ENCODE peak calls at places on chromosomes 4 and X, in four cellular contexts. W, H, B and T are unnamed samples.

GRCh38 chr4:114151-114550 is 10.2 kb upstream of the ZNF718 start:
- DNase-seq in W (no peak), H (no peak), B (no peak), T (no peak)

GRCh38 chr4:19614171-19614570 is 637.5 kb upstream of the SLIT2 start:
- DNase-seq in W (no peak), H (no peak), B (no peak), T (no peak)

GRCh38 chrX:23557070-23557469 is 110.2 kb upstream of the PRDX4 start:
- DNase-seq in W (no peak), H (no peak), B (no peak), T (no peak)

GRCh38 chr4:37835806-37836205 is 9.3 kb downstream of the PGM2 start:
- DNase-seq in W (no peak), H (no peak), B (no peak), T (no peak)

GRCh38 chr4:6319530-6320150 is 50.0 kb downstream of the WFS1 start:
- DNase-seq in W (no peak), H (no peak), B (no peak), T (no peak)

GRCh38 chrX:117838581-117839331 is 277.9 kb downstream of the KLHL13 start:
- DNase-seq in W (no peak), H (no peak), B (no peak), T (no peak)

GRCh38 chr4:11404431-11404830 is 24.3 kb downstream of the HS3ST1 start:
- DNase-seq in W (no peak), H (no peak), B (no peak), T (no peak)

GRCh38 chrX:136870064-136870463 is 10.5 kb downstream of the RBMX start:
- DNase-seq in W (no peak), H (no peak), B (no peak), T (no peak)

GRCh38 chr4:116323606-116324005 is 761.8 kb downstream of the TRAM1L1 start:
- DNase-seq in W (no peak), H (no peak), B (no peak), T (no peak)

GRCh38 chr4:11565899-11566298 is 137.2 kb upstream of the HS3ST1 start:
- DNase-seq in W (no peak), H (no peak), B (no peak), T (no peak)

GRCh38 chr4:156615066-156615514 is 356.5 kb downstream of the PDGFC start:
- DNase-seq in W (no peak), H (no peak), B (no peak), T (no peak)

GRCh38 chrX:13064599-13065143 is 20.3 kb upstream of the FAM9C start:
- DNase-seq in W (no peak), H (no peak), B (no peak), T (no peak)

GRCh38 chr4:181517521-181517920 is 725.7 kb upstream of the TENM3 start:
- DNase-seq in W (no peak), H (no peak), B (no peak), T (no peak)

GRCh38 chr4:48557478-48557877 is 67.4 kb downstream of the ZAR1 start:
- DNase-seq in W (no peak), H (no peak), B (peak; percentile 45), T (no peak)

GRCh38 chrX:97026406-97026805 is 142.7 kb downstream of the RPA4 start:
- DNase-seq in W (no peak), H (no peak), B (no peak), T (no peak)

GRCh38 chrX:41265615-41266014 is 68.3 kb upstream of the DDX3X start:
- DNase-seq in W (peak; percentile 71), H (no peak), B (no peak), T (no peak)

GRCh38 chrX:63430026-63430425 is 78.9 kb upstream of the SPIN4 start:
- DNase-seq in W (no peak), H (no peak), B (no peak), T (no peak)

GRCh38 chr4:109418588-109418987 is 15.0 kb upstream of the SEC24B start:
- DNase-seq in W (no peak), H (no peak), B (no peak), T (no peak)

GRCh38 chr4:8534129-8534528 is 46.1 kb upstream of the GPR78 start:
- DNase-seq in W (no peak), H (peak; percentile 60), B (no peak), T (no peak)

GRCh38 chrX:139823806-139824205 is 109.0 kb downstream of the ATP11C start:
- DNase-seq in W (no peak), H (no peak), B (no peak), T (no peak)

GRCh38 chr4:29058519-29058918 is 1661.7 kb upstream of the PCDH7 start:
- DNase-seq in W (no peak), H (no peak), B (no peak), T (no peak)

GRCh38 chr4:7867701-7868429 is 71.8 kb downstream of the AFAP1 start:
- DNase-seq in W (no peak), H (no peak), B (no peak), T (no peak)

GRCh38 chr4:85488416-85488815 is 13.5 kb downstream of the ARHGAP24 start:
- DNase-seq in W (no peak), H (no peak), B (no peak), T (no peak)

GRCh38 chr4:108247511-108248088 is 78.9 kb upstream of the LEF1 start:
- DNase-seq in W (no peak), H (peak; percentile 52), B (no peak), T (no peak)

GRCh38 chr4:98143001-98143899 is at the start of gene STPG2:
- DNase-seq in W (peak; percentile 92), H (peak; percentile 95), B (peak; percentile 73), T (peak; percentile 95)

GRCh38 chr4:26088433-26088928 is 174.5 kb downstream of the SMIM20 start:
- DNase-seq in W (no peak), H (no peak), B (no peak), T (no peak)

GRCh38 chr4:101135371-101136010 is 211.8 kb downstream of the PPP3CA start:
- DNase-seq in W (no peak), H (no peak), B (no peak), T (no peak)

GRCh38 chr4:147837435-147837834 is 105.5 kb downstream of the ARHGAP10 start:
- DNase-seq in W (no peak), H (no peak), B (no peak), T (no peak)

GRCh38 chr4:14752341-14753046 is 249.8 kb upstream of the CPEB2 start:
- DNase-seq in W (no peak), H (no peak), B (no peak), T (no peak)

GRCh38 chr4:34193451-34194154 is 2050.7 kb downstream of the ARAP2 start:
- DNase-seq in W (no peak), H (no peak), B (no peak), T (no peak)

GRCh38 chr4:2255501-2256155 is 6.3 kb downstream of the MXD4 start:
- DNase-seq in W (peak; percentile 21), H (peak; percentile 67), B (no peak), T (peak; percentile 56)

GRCh38 chrX:110180928-110181310 is 137.0 kb downstream of the AMMECR1 start:
- DNase-seq in W (no peak), H (no peak), B (no peak), T (no peak)

GRCh38 chr4:30943356-30943755 is 223.2 kb downstream of the PCDH7 start:
- DNase-seq in W (no peak), H (no peak), B (no peak), T (no peak)

GRCh38 chr4:35525192-35525978 is 718.9 kb downstream of the ARAP2 start:
- DNase-seq in W (peak; percentile 29), H (no peak), B (no peak), T (no peak)

GRCh38 chr4:150972592-150972991 is 42.5 kb downstream of the LRBA start:
- DNase-seq in W (no peak), H (no peak), B (no peak), T (no peak)

GRCh38 chr4:99390060-99390459 is 37.5 kb upstream of the ADH1C start:
- DNase-seq in W (no peak), H (no peak), B (no peak), T (no peak)

GRCh38 chrX:131216828-131217227 is 72.3 kb downstream of the IGSF1 start:
- DNase-seq in W (no peak), H (no peak), B (no peak), T (no peak)

GRCh38 chrX:131213400-131213799 is 75.7 kb downstream of the IGSF1 start:
- DNase-seq in W (no peak), H (no peak), B (no peak), T (no peak)

GRCh38 chrX:131217878-131218486 is 71.1 kb downstream of the IGSF1 start:
- DNase-seq in W (no peak), H (no peak), B (no peak), T (no peak)
- TF ChIP-seq CTCF in W (no peak), H (no peak), B (no peak), T (no peak)

GRCh38 chr4:80126435-80126834 is 53.4 kb upstream of the ANTXR2 start:
- DNase-seq in W (no peak), H (no peak), B (no peak), T (no peak)
- H3K27ac ChIP-seq in W (peak overlapping the region; percentile 56), H (no peak overlapping the region), B (peak overlapping the region; percentile 90), T (no peak overlapping the region)

GRCh38 chr4:83556006-83556712 is 20.3 kb downstream of the GPAT3 start:
- DNase-seq in W (no peak), H (no peak), B (no peak), T (no peak)
- H3K4me1 ChIP-seq in W (no peaks in the 10 kb centered on the region), H (no peaks in the 10 kb centered on the region), B (peaks cover 20% of the 10 kb centered on the region), T (peaks cover 11% of the 10 kb centered on the region)

DNA sequence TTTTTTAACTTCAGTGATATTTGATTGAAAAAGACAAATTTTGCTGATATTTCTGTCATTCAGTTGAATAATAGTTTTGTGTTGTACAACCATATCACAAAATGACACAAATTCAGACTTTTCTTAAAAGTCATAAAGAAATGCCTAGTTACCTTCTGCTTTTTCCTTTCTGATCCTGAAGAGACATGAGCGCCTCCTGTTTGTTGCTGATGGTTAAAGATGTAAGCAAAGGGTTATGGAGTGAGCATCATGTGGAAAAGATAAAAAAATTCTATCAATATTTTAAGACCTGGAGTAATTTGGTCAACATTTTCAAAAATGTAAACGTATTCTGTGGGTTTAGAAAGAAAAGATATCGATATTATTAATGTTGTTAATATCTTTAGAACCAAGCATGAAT is 669.9 kb upstream of the NR3C2 start:
- DNase-seq in W (no peak), H (no peak), B (no peak), T (no peak)
- TF ChIP-seq CTCF in W (no peak), H (no peak), B (no peak), T (no peak)

GRCh38 chrX:153989971-153990655 is 17.6 kb downstream of the TMEM187 start:
- DNase-seq in W (peak; percentile 45), H (no peak), B (no peak), T (no peak)
- H3K27ac ChIP-seq in W (no peak overlapping the region), H (no peak overlapping the region), B (no peak overlapping the region), T (no peak overlapping the region)

GRCh38 chr4:184762100-184762499 is 28.2 kb upstream of the CENPU start:
- DNase-seq in W (peak; percentile 39), H (no peak), B (no peak), T (no peak)
- H3K4me1 ChIP-seq in W (peaks cover 15% of the 10 kb centered on the region), H (no peaks in the 10 kb centered on the region), B (no peaks in the 10 kb centered on the region), T (peaks cover 23% of the 10 kb centered on the region)